ENCODE peak calls at places on chromosomes 11 and 22, in nine cellular contexts. Y is coronary artery, E is upper lobe of right lung, D is neural progenitor cell, B is foreskin fibroblast, W is choroid plexus epithelial cell, V is IMR-90, Q is prostate gland, O is fibroblast of lung. H is an unnamed sample.

GRCh38 chr11:124920870-124921609 is 2.0 kb downstream of the HEPN1 start:
- DNase-seq in D (peak; percentile 85), W (peak; percentile 69), O (peak; percentile 55), Q (peak; percentile 39), Y (no peak), E (peak; percentile 86), V (peak; percentile 47), B (peak; percentile 53), H (peak; percentile 56)

GRCh38 chr11:31325162-31325561 is 44.4 kb downstream of the DCDC1 start:
- DNase-seq in O (peak; percentile 71), Y (no peak), W (peak; percentile 81), D (no peak), V (peak; percentile 44), B (peak; percentile 1), Q (no peak), E (no peak), H (peak; percentile 73)

GRCh38 chr11:37076866-37077265 is 478.8 kb upstream of the RAG2 start:
- DNase-seq in B (no peak), D (no peak), Y (no peak), E (no peak), W (peak; percentile 0), Q (no peak), O (no peak), V (no peak), H (no peak)

GRCh38 chr11:15816270-15816871 is 540.0 kb downstream of the SOX6 start:
- DNase-seq in E (no peak), O (peak; percentile 89), Y (no peak), B (no peak), V (peak; percentile 92), D (no peak), Q (no peak), W (peak; percentile 95), H (peak; percentile 70)

GRCh38 chr11:12430912-12431311 is 53.5 kb downstream of the PARVA start:
- DNase-seq in V (peak; percentile 91), B (peak; percentile 85), O (peak; percentile 89), Q (peak; percentile 69), Y (peak; percentile 90), W (peak; percentile 94), D (no peak), E (no peak), H (peak; percentile 89)

GRCh38 chr22:49327411-49327810 is 500.3 kb downstream of the BRD1 start:
- DNase-seq in E (no peak), Y (peak; percentile 24), W (no peak), Q (no peak), B (no peak), V (no peak), D (no peak), O (no peak), H (no peak)

GRCh38 chr11:95372097-95372656 is 141.2 kb upstream of the SESN3 start:
- DNase-seq in D (no peak), O (no peak), Y (no peak), B (no peak), V (no peak), W (no peak), E (no peak), Q (no peak), H (no peak)

GRCh38 chr11:43419460-43419859 is 60.7 kb downstream of the TTC17 start:
- DNase-seq in Y (no peak), W (peak; percentile 75), B (peak; percentile 10), V (peak; percentile 53), E (no peak), Q (peak; percentile 17), D (peak; percentile 21), O (peak; percentile 14), H (peak; percentile 29)

GRCh38 chr22:41833369-41834004 is 582 bp downstream of the SREBF2 start:
- DNase-seq in E (peak; percentile 81), W (no peak), B (peak; percentile 22), Q (peak; percentile 30), D (peak; percentile 73), Y (peak; percentile 79), O (peak; percentile 45), V (no peak), H (peak; percentile 25)

GRCh38 chr11:5258543-5259262 is 4.1 kb upstream of the HBG2 start:
- DNase-seq in E (no peak), Q (no peak), Y (no peak), O (no peak), V (no peak), D (no peak), B (no peak), W (no peak), H (no peak)

GRCh38 chr11:89583580-89583979 is 92.4 kb upstream of the NOX4 start:
- DNase-seq in B (no peak), O (no peak), D (no peak), Y (no peak), Q (no peak), E (no peak), W (no peak), V (no peak), H (no peak)

GRCh38 chr11:113551645-113552044 is 76.4 kb upstream of the DRD2 start:
- DNase-seq in Y (no peak), D (no peak), O (no peak), E (no peak), V (no peak), W (no peak), B (no peak), Q (no peak), H (no peak)

GRCh38 chr11:46055371-46055770 is 65.9 kb downstream of the PHF21A start:
- DNase-seq in D (peak; percentile 34), E (no peak), Q (no peak), O (peak; percentile 76), W (peak; percentile 58), B (peak; percentile 46), Y (no peak), V (peak; percentile 86), H (peak; percentile 42)

GRCh38 chr11:3174387-3174786 is 9.3 kb upstream of the OSBPL5 start:
- DNase-seq in Q (no peak), E (no peak), B (no peak), Y (no peak), D (no peak), V (no peak), W (no peak), O (no peak), H (no peak)
- H3K4me3 ChIP-seq in Q (no peak overlapping the region), E (no peak overlapping the region), B (no peak overlapping the region), Y (no peak overlapping the region), D (no peak overlapping the region), V (no peak overlapping the region), W (no peak overlapping the region), O (no peak overlapping the region), H (no peak overlapping the region)

DNA sequence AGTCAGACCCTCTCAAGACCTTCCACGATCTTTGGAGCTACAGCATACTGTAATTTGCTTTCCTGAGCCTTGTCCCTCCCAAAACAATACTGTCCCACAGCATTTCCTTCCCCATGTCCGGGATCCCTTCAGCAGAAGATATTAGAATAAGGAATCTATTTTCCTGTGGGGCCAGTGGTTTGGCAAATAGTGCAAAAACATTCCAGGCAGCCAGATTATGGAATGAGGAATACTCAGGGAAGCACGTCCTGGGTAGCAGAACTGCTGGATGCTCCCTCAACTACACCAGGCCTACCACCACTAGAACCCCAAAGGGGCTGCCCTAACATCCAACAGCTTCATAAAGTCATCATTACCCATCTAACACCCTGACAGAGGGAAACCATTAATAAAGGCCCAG is 61.5 kb downstream of the AAMDC start:
- DNase-seq in O (peak; percentile 69), B (no peak), Q (no peak), E (no peak), Y (no peak), V (no peak), W (no peak), D (no peak), H (peak; percentile 51)
- TF ChIP-seq CTCF in O (no peak), B (no peak), Q (no peak), E (no peak), Y (no peak), V (no peak), W (no peak), D (no peak), H (no peak)

GRCh38 chr11:1178906-1179305 is 21.2 kb downstream of the MUC5AC start:
- DNase-seq in W (no peak), Y (no peak), D (no peak), Q (no peak), B (no peak), E (no peak), V (no peak), O (no peak), H (no peak)

GRCh38 chr11:1180171-1180570 is 22.4 kb downstream of the MUC5AC start:
- DNase-seq in D (no peak), Q (no peak), Y (no peak), E (no peak), W (no peak), V (no peak), O (no peak), B (no peak), H (no peak)

GRCh38 chr11:1178201-1178885 is 20.6 kb downstream of the MUC5AC start:
- DNase-seq in D (no peak), W (no peak), Q (no peak), B (no peak), V (no peak), O (no peak), E (no peak), Y (no peak), H (no peak)

GRCh38 chr11:1180947-1181391 is 23.2 kb downstream of the MUC5AC start:
- DNase-seq in W (no peak), V (no peak), E (no peak), Q (no peak), D (no peak), Y (no peak), B (no peak), O (no peak), H (no peak)

DNA sequence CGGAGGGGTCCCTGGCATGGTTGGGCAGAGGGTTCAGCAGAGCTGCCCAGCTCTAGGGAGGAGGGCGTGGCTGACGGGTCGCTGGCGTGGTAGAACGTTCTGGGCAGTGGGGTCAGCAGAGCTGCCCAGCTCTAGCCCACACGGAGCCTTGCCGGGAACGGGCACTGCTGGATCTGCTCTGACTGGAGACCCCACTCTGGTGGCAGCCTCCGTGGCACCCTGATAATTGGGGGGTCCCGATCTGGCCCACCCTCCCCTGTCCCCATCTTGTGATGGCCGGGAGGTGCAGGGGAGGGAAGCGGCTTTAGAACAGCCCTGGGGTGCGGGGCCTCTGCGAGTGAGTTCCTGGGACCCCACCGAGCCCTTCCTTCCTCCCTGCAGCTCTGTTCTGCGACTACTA is 21.9 kb downstream of the MUC5AC start:
- DNase-seq in W (no peak), Q (no peak), Y (no peak), D (no peak), E (no peak), V (no peak), O (no peak), B (no peak), H (no peak)
- H3K4me3 ChIP-seq in W (no peak overlapping the region), Q (no peak overlapping the region), Y (no peak overlapping the region), D (no peak overlapping the region), E (no peak overlapping the region), V (no peak overlapping the region), O (no peak overlapping the region), B (no peak overlapping the region), H (no peak overlapping the region)

DNA sequence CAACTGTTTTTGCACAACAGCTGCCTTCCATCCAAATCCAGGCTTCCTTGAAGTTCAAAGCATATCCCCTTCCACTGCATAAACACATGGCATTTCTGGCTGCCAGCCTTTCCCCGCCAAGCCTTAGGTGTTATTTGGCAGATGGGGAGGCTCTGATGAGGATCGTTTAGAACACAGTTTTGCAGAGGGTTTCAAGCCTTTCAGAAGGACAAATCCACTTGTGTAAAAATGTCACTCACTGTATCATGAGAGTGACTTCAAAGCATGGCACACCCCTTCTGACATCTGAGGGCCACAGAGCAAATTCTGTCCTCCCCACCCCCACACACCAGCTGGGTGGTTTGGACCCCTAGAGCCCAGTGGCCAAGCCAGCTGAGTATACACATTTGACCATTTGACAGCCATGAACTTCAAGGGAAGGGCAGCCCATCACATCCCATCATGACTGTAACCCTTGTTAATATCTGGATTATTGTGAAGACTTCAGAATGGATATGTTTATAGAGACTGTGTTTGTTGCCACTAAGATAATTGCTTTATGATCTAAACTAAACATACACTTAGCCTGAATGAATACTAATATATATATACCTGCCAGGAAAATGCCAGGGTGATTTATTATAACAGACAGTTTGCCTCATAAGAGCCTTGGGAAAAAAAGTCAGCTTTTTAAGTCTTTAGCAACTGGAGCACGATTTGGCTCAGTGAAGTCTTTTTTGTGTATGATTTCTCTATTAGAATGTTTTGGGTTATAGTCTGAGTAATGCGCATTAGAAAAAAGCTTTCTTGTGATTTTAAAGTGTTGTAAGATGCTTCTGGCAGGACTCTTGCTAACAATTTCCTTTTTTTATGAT is 31.9 kb downstream of the FBLN1 start:
- DNase-seq in B (no peak), V (peak; percentile 86), W (no peak), Q (peak; percentile 39), Y (no peak), E (no peak), O (peak; percentile 60), D (no peak), H (peak; percentile 74)
- TF ChIP-seq CTCF in B (no peak), V (no peak), W (no peak), Q (no peak), Y (no peak), E (no peak), O (no peak), D (no peak), H (no peak)

H was measured in AG10803.